ENCODE peak calls at places on chromosomes 13 and 19, in seven cellular contexts. I is IMR-90, M is H9, G is neuronal stem cell, S is mesenchymal stem cell, V is trophoblast cell, P is H1. A is an unnamed sample.

GRCh38 chr13:49351871-49352270 is 92.0 kb downstream of the CAB39L start:
- DNase-seq in M (no peak), P (no peak), I (peak), S (peak), V (peak), G (no peak), A (no peak)

GRCh38 chr13:44744880-44745633 is 168.9 kb upstream of the TSC22D1 start:
- DNase-seq in G (no peak), S (no peak), P (no peak), M (no peak), V (peak), I (no peak), A (no peak)

GRCh38 chr13:77475345-77476084 is 60.0 kb upstream of the SCEL start:
- DNase-seq in M (no peak), V (no peak), S (no peak), G (no peak), P (no peak), I (no peak), A (no peak)

GRCh38 chr19:38004100-38004504 is 97.1 kb downstream of the SIPA1L3 start:
- DNase-seq in I (no peak), G (no peak), P (no peak), M (no peak), S (no peak), V (no peak), A (no peak)

GRCh38 chr13:94209110-94209509 is 270.4 kb downstream of the DCT start:
- DNase-seq in G (no peak), P (no peak), M (no peak), V (no peak), S (peak), I (no peak), A (no peak)

GRCh38 chr13:45512148-45512498 is 47.4 kb downstream of the COG3 start:
- DNase-seq in I (peak), P (no peak), V (no peak), G (no peak), S (no peak), M (no peak), A (no peak)

GRCh38 chr13:97539651-97540230 is 105.8 kb downstream of the RAP2A start:
- DNase-seq in V (peak), P (no peak), G (no peak), I (peak), M (no peak), S (peak), A (no peak)

GRCh38 chr19:36962346-36962745 is 46.2 kb downstream of the ZNF568 start:
- DNase-seq in P (no peak), S (no peak), V (no peak), M (no peak), I (no peak), G (no peak), A (no peak)

GRCh38 chr19:29587518-29587986 is 18.5 kb upstream of the POP4 start:
- DNase-seq in M (no peak), P (no peak), I (peak), V (no peak), S (peak), G (no peak), A (no peak)

GRCh38 chr13:33401238-33401637 is 115.7 kb upstream of the STARD13 start:
- DNase-seq in V (no peak), I (no peak), P (no peak), M (no peak), G (no peak), S (no peak), A (no peak)

GRCh38 chr13:95300625-95301134 is 571 bp downstream of the ABCC4 start:
- DNase-seq in M (peak), V (no peak), S (peak), G (peak), P (peak), I (peak), A (peak)

GRCh38 chr13:99327133-99327532 is 19.9 kb upstream of the GPR183 start:
- DNase-seq in I (no peak), V (no peak), M (no peak), P (no peak), G (no peak), S (no peak), A (no peak)

GRCh38 chr13:95624020-95624419 is 20.5 kb downstream of the DZIP1 start:
- DNase-seq in M (peak), P (peak), I (peak), V (peak), G (peak), S (peak), A (peak)

GRCh38 chr19:35045667-35046300 is 4.3 kb downstream of the HPN start:
- DNase-seq in I (peak), G (no peak), V (no peak), S (peak), M (peak), P (no peak), A (peak)

GRCh38 chr19:43809762-43810696 is 7.8 kb upstream of the LYPD5 start:
- DNase-seq in V (peak), S (peak), M (no peak), I (peak), G (no peak), P (no peak), A (peak)

GRCh38 chr19:35702223-35703012 is 1.9 kb upstream of the ZBTB32 start:
- DNase-seq in G (peak), V (peak), S (peak), M (peak), I (peak), P (peak), A (peak)

GRCh38 chr13:98022210-98022609 is 68.7 kb downstream of the IPO5 start:
- DNase-seq in P (no peak), M (no peak), S (peak), G (no peak), V (peak), I (peak), A (peak)

GRCh38 chr13:64723735-64724134 is 2506.4 kb downstream of the PCDH9 start:
- DNase-seq in G (no peak), I (peak), S (peak), V (peak), M (no peak), P (no peak), A (peak)

GRCh38 chr13:112880976-112881540 is 88.0 kb upstream of the MCF2L start:
- DNase-seq in P (no peak), S (no peak), V (no peak), M (no peak), I (no peak), G (no peak), A (no peak)

GRCh38 chr19:50266896-50267295 is 62.3 kb downstream of the KCNC3 start:
- DNase-seq in G (no peak), V (peak), M (peak), I (no peak), P (peak), S (no peak), A (peak)

GRCh38 chr13:30463820-30464495 is 1.8 kb downstream of the HMGB1 start:
- DNase-seq in G (no peak), P (no peak), V (peak), S (peak), I (peak), M (no peak), A (peak)

GRCh38 chr13:26867451-26868067 is 107.0 kb upstream of the GPR12 start:
- DNase-seq in S (peak), M (no peak), V (peak), I (peak), G (peak), P (peak), A (peak)

GRCh38 chr13:92436927-92437326 is 789.7 kb upstream of the GPC6 start:
- DNase-seq in G (no peak), P (no peak), M (no peak), V (no peak), I (no peak), S (no peak), A (peak)

GRCh38 chr13:46668302-46668720 is 115.3 kb downstream of the LRCH1 start:
- DNase-seq in M (no peak), G (no peak), P (no peak), S (peak), V (no peak), I (peak), A (no peak)

GRCh38 chr19:6587093-6587820 is 3.7 kb downstream of the CD70 start:
- DNase-seq in S (no peak), V (no peak), I (no peak), P (peak), G (no peak), M (peak), A (peak)

GRCh38 chr19:30320916-30321315 is 51.3 kb upstream of the ZNF536 start:
- DNase-seq in G (no peak), P (no peak), I (no peak), V (no peak), M (no peak), S (no peak), A (no peak)

GRCh38 chr13:49225358-49226042 is 5.4 kb downstream of the MLNR start:
- DNase-seq in M (no peak), V (peak), S (no peak), P (no peak), I (no peak), G (no peak), A (no peak)

GRCh38 chr13:105196052-105196451 is 1339.4 kb downstream of the EFNB2 start:
- DNase-seq in I (peak), P (no peak), M (peak), G (no peak), S (peak), V (peak), A (peak)

GRCh38 chr13:44317752-44318550 is 55.7 kb upstream of the SERP2 start:
- DNase-seq in P (no peak), I (peak), M (no peak), S (no peak), G (no peak), V (no peak), A (no peak)

GRCh38 chr19:10270616-10271394 is at the start of gene ICAM1:
- DNase-seq in S (peak), G (no peak), I (peak), M (peak), V (peak), P (peak), A (peak)

GRCh38 chr13:105139380-105140285 is 1395.8 kb downstream of the EFNB2 start:
- DNase-seq in I (peak), G (no peak), P (no peak), M (peak), V (peak), S (peak), A (no peak)

GRCh38 chr19:1425902-1426301 is 12.3 kb upstream of the RPS15 start:
- DNase-seq in G (no peak), I (no peak), V (no peak), S (no peak), M (no peak), P (no peak), A (no peak)

GRCh38 chr13:111999352-111999751 is 67.6 kb upstream of the SOX1 start:
- DNase-seq in I (no peak), P (no peak), S (no peak), V (no peak), M (no peak), G (no peak), A (no peak)

GRCh38 chr13:65656740-65657329 is 1573.3 kb downstream of the PCDH9 start:
- DNase-seq in I (peak), M (no peak), V (peak), G (no peak), S (peak), P (no peak), A (no peak)

GRCh38 chr19:1512671-1513491 is at the start of gene ADAMTSL5:
- DNase-seq in V (peak), G (no peak), M (peak), S (peak), I (peak), P (no peak), A (peak)

GRCh38 chr13:111046590-111047141 is 68.4 kb upstream of the ARHGEF7 start:
- DNase-seq in S (peak), G (no peak), I (peak), M (no peak), P (no peak), V (peak), A (no peak)

GRCh38 chr19:42332059-42332458 is 6.6 kb downstream of the MEGF8 start:
- DNase-seq in M (no peak), S (no peak), V (no peak), I (no peak), G (no peak), P (no peak), A (no peak)

GRCh38 chr19:56133858-56134654 is 7.0 kb upstream of the ZNF444 start:
- DNase-seq in V (peak), M (no peak), P (no peak), G (no peak), S (no peak), I (peak), A (peak)

GRCh38 chr13:97566907-97567306 is 132.9 kb downstream of the RAP2A start:
- DNase-seq in V (no peak), P (no peak), S (no peak), G (no peak), I (no peak), M (no peak), A (no peak)

GRCh38 chr13:33937373-33938087 is 119.6 kb downstream of the RFC3 start:
- DNase-seq in M (no peak), I (no peak), P (no peak), G (no peak), S (no peak), V (peak), A (peak)

GRCh38 chr19:5339950-5340636 is 519 bp downstream of the PTPRS start:
- DNase-seq in G (peak), P (no peak), I (no peak), M (no peak), S (no peak), V (peak), A (no peak)
- H2BK5ac ChIP-seq in G (peak), P (peak), I (no peak), M (no peak), S (no peak), V (no peak), A (no peak)

DNA sequence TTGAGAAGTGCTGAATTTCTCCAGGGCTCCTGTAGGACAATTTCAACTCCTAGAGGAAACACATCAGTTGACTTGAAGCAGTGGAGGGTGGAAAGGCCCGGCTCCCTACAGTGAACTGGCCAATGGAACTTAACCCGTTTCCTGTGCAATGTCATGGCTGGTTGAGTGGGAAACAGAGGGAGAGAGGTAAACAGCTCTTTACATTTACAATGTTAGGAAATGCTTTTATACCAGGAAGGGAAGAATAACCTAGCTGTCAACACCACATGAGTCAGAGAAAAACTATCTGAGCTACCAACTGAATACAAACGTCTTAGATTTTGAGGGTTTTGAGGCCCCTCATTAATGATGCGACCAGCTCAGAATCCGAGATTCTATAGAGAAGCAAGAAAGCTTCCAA is 36.7 kb downstream of the CARD8 start:
- DNase-seq in P (no peak), I (peak), G (no peak), M (no peak), S (peak), V (no peak), A (peak)
- H2BK5ac ChIP-seq in P (no peak), I (no peak), G (no peak), M (no peak), S (no peak), V (no peak), A (no peak)

GRCh38 chr13:80556291-80556690 is 215.4 kb upstream of the SPRY2 start:
- DNase-seq in P (no peak), V (no peak), I (no peak), S (no peak), M (no peak), G (no peak), A (no peak)
- H2BK5ac ChIP-seq in P (no peak), V (no peak), I (no peak), S (no peak), M (no peak), G (no peak), A (no peak)

GRCh38 chr13:84677836-84678235 is 795.6 kb upstream of the SLITRK1 start:
- DNase-seq in G (no peak), M (no peak), S (no peak), I (no peak), P (no peak), V (no peak), A (no peak)
- H2BK5ac ChIP-seq in G (no peak), M (no peak), S (no peak), I (no peak), P (no peak), V (no peak), A (no peak)